ENCODE peak calls at places on chromosomes 7 and 10, in five cellular contexts. S, X, J, L and U are unnamed samples.

GRCh38 chr10:101292194-101293006 is 61.6 kb upstream of the BTRC start:
- DNase-seq in X (no peak), L (no peak), S (no peak), J (peak), U (no peak)

GRCh38 chr10:51224610-51225230 is 150.4 kb downstream of the PRKG1 start:
- DNase-seq in S (no peak), X (no peak), J (no peak), L (no peak), U (no peak)

GRCh38 chr7:99693427-99694200 is 13.8 kb upstream of the CYP3A5 start:
- DNase-seq in J (peak), S (no peak), L (no peak), X (no peak), U (no peak)

GRCh38 chr7:150367677-150368097 is 935 bp upstream of the REPIN1 start:
- DNase-seq in J (no peak), S (no peak), L (no peak), X (no peak), U (no peak)

GRCh38 chr10:99522511-99523250 is 10.1 kb upstream of the NKX2-3 start:
- DNase-seq in J (no peak), S (no peak), X (no peak), L (no peak), U (no peak)

GRCh38 chr10:12221323-12222298 is 25.6 kb downstream of the CDC123 start:
- DNase-seq in X (no peak), L (no peak), S (no peak), J (no peak), U (no peak)

GRCh38 chr10:73827346-73828089 is 16.1 kb upstream of the NDST2 start:
- DNase-seq in S (no peak), X (no peak), J (no peak), L (no peak), U (no peak)

GRCh38 chr10:110563132-110563531 is 4.4 kb upstream of the SMC3 start:
- DNase-seq in X (no peak), S (no peak), J (no peak), L (no peak), U (no peak)